ENCODE peak calls at places on chromosomes 16 and 17, in ten cellular contexts. V is iPS DF 6.9, O is cerebellum, S is nephron progenitor cell, H is HEK293T, J is AG08395, A is ureter, D is NCI-H748 treated with DMSO at 0.1 percent for 48 hours, L is brain microvascular endothelial cell, B is PC-9. K is an unnamed sample.

GRCh38 chr16:86252596-86252995 is 257.7 kb upstream of the FOXF1 start:
- DNase-seq in V (peak; percentile 47), L (no peak), D (no peak), H (peak; percentile 72), S (peak; percentile 40), J (peak; percentile 15), O (no peak), B (no peak), A (no peak), K (no peak)

GRCh38 chr17:14784997-14785696 is 480.0 kb downstream of the PMP22 start:
- DNase-seq in B (no peak), V (no peak), S (no peak), J (no peak), H (no peak), D (no peak), O (no peak), A (no peak), L (no peak), K (no peak)

GRCh38 chr17:52036416-52036815 is 122.1 kb downstream of the CA10 start:
- DNase-seq in L (no peak), S (no peak), D (no peak), A (no peak), V (no peak), O (peak; percentile 64), H (no peak), J (no peak), B (no peak), K (no peak)

GRCh38 chr17:55416470-55417052 is 5.1 kb downstream of the MMD start:
- DNase-seq in D (no peak), V (no peak), L (no peak), S (no peak), H (no peak), J (no peak), B (no peak), A (no peak), O (no peak), K (no peak)

GRCh38 chr16:4320030-4320429 is 4.2 kb downstream of the GLIS2 start:
- DNase-seq in L (no peak), H (no peak), V (no peak), B (no peak), A (peak; percentile 46), J (no peak), S (no peak), D (no peak), O (no peak), K (no peak)

GRCh38 chr16:28064150-28064549 is 636 bp upstream of the GSG1L start:
- DNase-seq in A (no peak), O (no peak), V (no peak), D (no peak), S (no peak), H (no peak), J (no peak), L (no peak), B (no peak), K (no peak)

GRCh38 chr16:27444470-27444869 is 42.5 kb downstream of the IL21R start:
- DNase-seq in B (no peak), V (no peak), S (no peak), A (no peak), D (no peak), L (no peak), J (no peak), O (no peak), H (no peak), K (no peak)

GRCh38 chr16:8894736-8895334 is 12.7 kb downstream of the LITAFD start:
- DNase-seq in J (no peak), V (no peak), O (no peak), S (no peak), A (no peak), L (no peak), B (no peak), H (no peak), D (no peak), K (no peak)

GRCh38 chr16:30766922-30767284 is 4.8 kb downstream of the RNF40 start:
- DNase-seq in H (no peak), J (no peak), B (no peak), O (no peak), V (no peak), S (no peak), L (no peak), D (no peak), A (no peak), K (no peak)

GRCh38 chr16:64977211-64977920 is 144.5 kb downstream of the CDH11 start:
- DNase-seq in B (no peak), J (no peak), D (no peak), V (no peak), L (no peak), A (no peak), O (no peak), S (no peak), H (no peak), K (no peak)

GRCh38 chr17:71983828-71984227 is 137.0 kb upstream of the SOX9 start:
- DNase-seq in A (no peak), V (no peak), J (no peak), L (no peak), O (no peak), B (no peak), H (no peak), D (no peak), S (no peak), K (no peak)

GRCh38 chr16:89455692-89456091 is 34.7 kb downstream of the ANKRD11 start:
- DNase-seq in H (no peak), B (no peak), J (no peak), S (no peak), L (no peak), D (no peak), V (no peak), A (no peak), O (no peak), K (no peak)

GRCh38 chr17:80175411-80175810 is 5.6 kb downstream of the CARD14 start:
- DNase-seq in A (no peak), D (no peak), S (no peak), H (no peak), L (no peak), O (no peak), B (peak; percentile 55), J (peak; percentile 26), V (no peak), K (peak; percentile 61)

GRCh38 chr16:1960665-1961630 is 1.6 kb downstream of the NDUFB10 start:
- DNase-seq in A (no peak), H (no peak), J (no peak), O (no peak), L (no peak), S (no peak), B (peak; percentile 60), D (no peak), V (no peak), K (no peak)

GRCh38 chr17:44005865-44006580 is 1.6 kb downstream of the NAGS start:
- DNase-seq in S (peak; percentile 46), B (no peak), V (no peak), D (peak; percentile 36), O (no peak), H (no peak), J (no peak), A (no peak), L (no peak), K (no peak)

GRCh38 chr16:19410435-19411153 is 7.1 kb upstream of the TMC5 start:
- DNase-seq in A (peak; percentile 48), L (no peak), J (peak; percentile 21), S (peak; percentile 63), V (peak; percentile 48), H (peak; percentile 62), O (no peak), B (peak; percentile 60), D (no peak), K (no peak)

GRCh38 chr16:81543571-81543970 is 99.0 kb downstream of the CMIP start:
- DNase-seq in B (no peak), D (no peak), J (no peak), L (no peak), O (no peak), S (no peak), A (no peak), V (no peak), H (no peak), K (no peak)

GRCh38 chr17:17738901-17739300 is 57.6 kb downstream of the RAI1 start:
- DNase-seq in D (no peak), A (no peak), V (no peak), H (no peak), O (peak; percentile 34), S (no peak), J (no peak), B (no peak), L (no peak), K (peak; percentile 39)

K was measured in foreskin keratinocyte.